ENCODE peak calls at places on chromosomes 6 and 20, in nine cellular contexts. One of them, this sample, is unnamed.

GRCh38 chr6:46816626-46817025 is 23.4 kb downstream of the MEP1A start:
- DNase-seq in heart left ventricle: no peak
- DNase-seq in body of pancreas: no peak
- DNase-seq in tibial nerve: no peak
- DNase-seq in thyroid gland: no peak
- DNase-seq in esophagus muscularis mucosa: no peak
- DNase-seq in stomach: no peak
- DNase-seq in ovary: no peak
- DNase-seq in breast epithelium: no peak
- DNase-seq in this sample: no peak

GRCh38 chr20:23096073-23096472 is 9.9 kb upstream of the CD93 start:
- DNase-seq in esophagus muscularis mucosa: no peak
- DNase-seq in thyroid gland: no peak
- DNase-seq in tibial nerve: no peak
- DNase-seq in heart left ventricle: no peak
- DNase-seq in breast epithelium: no peak
- DNase-seq in stomach: no peak
- DNase-seq in ovary: no peak
- DNase-seq in body of pancreas: no peak
- DNase-seq in this sample: no peak

GRCh38 chr6:38216451-38216850 is 396.9 kb downstream of the ZFAND3 start:
- DNase-seq in thyroid gland: no peak
- DNase-seq in stomach: no peak
- DNase-seq in ovary: no peak
- DNase-seq in esophagus muscularis mucosa: peak; percentile 21
- DNase-seq in heart left ventricle: no peak
- DNase-seq in body of pancreas: no peak
- DNase-seq in tibial nerve: no peak
- DNase-seq in breast epithelium: no peak
- DNase-seq in this sample: no peak

GRCh38 chr6:158488065-158488464 is 71.8 kb upstream of the TMEM181 start:
- DNase-seq in stomach: no peak
- DNase-seq in breast epithelium: no peak
- DNase-seq in esophagus muscularis mucosa: no peak
- DNase-seq in ovary: no peak
- DNase-seq in tibial nerve: no peak
- DNase-seq in heart left ventricle: no peak
- DNase-seq in body of pancreas: no peak
- DNase-seq in thyroid gland: no peak
- DNase-seq in this sample: no peak

GRCh38 chr6:8645212-8645611 is 209.9 kb upstream of the SLC35B3 start:
- DNase-seq in breast epithelium: no peak
- DNase-seq in ovary: no peak
- DNase-seq in thyroid gland: no peak
- DNase-seq in tibial nerve: no peak
- DNase-seq in heart left ventricle: no peak
- DNase-seq in stomach: no peak
- DNase-seq in body of pancreas: no peak
- DNase-seq in esophagus muscularis mucosa: no peak
- DNase-seq in this sample: no peak

GRCh38 chr6:35139924-35140524 is 1.1 kb downstream of the TCP11 start:
- DNase-seq in esophagus muscularis mucosa: no peak
- DNase-seq in heart left ventricle: no peak
- DNase-seq in thyroid gland: peak; percentile 38
- DNase-seq in breast epithelium: no peak
- DNase-seq in stomach: peak; percentile 35
- DNase-seq in body of pancreas: peak; percentile 56
- DNase-seq in tibial nerve: no peak
- DNase-seq in ovary: peak; percentile 71
- DNase-seq in this sample: peak; percentile 86

GRCh38 chr6:85449818-85450577 is at the start of gene NT5E:
- DNase-seq in tibial nerve: peak; percentile 70
- DNase-seq in thyroid gland: peak; percentile 86
- DNase-seq in esophagus muscularis mucosa: no peak
- DNase-seq in stomach: peak; percentile 79
- DNase-seq in ovary: peak; percentile 78
- DNase-seq in body of pancreas: peak; percentile 51
- DNase-seq in breast epithelium: no peak
- DNase-seq in heart left ventricle: peak; percentile 82
- DNase-seq in this sample: peak; percentile 21

GRCh38 chr6:150167479-150167873 is 24.6 kb downstream of the PPP1R14C start:
- DNase-seq in body of pancreas: no peak
- DNase-seq in stomach: no peak
- DNase-seq in thyroid gland: no peak
- DNase-seq in breast epithelium: no peak
- DNase-seq in esophagus muscularis mucosa: no peak
- DNase-seq in tibial nerve: no peak
- DNase-seq in ovary: no peak
- DNase-seq in heart left ventricle: no peak
- DNase-seq in this sample: no peak

GRCh38 chr20:5689451-5689850 is 60.8 kb upstream of the SHLD1 start:
- DNase-seq in body of pancreas: no peak
- DNase-seq in tibial nerve: no peak
- DNase-seq in ovary: no peak
- DNase-seq in stomach: no peak
- DNase-seq in heart left ventricle: no peak
- DNase-seq in thyroid gland: no peak
- DNase-seq in breast epithelium: no peak
- DNase-seq in esophagus muscularis mucosa: no peak
- DNase-seq in this sample: no peak

GRCh38 chr20:5688431-5688972 is 61.7 kb upstream of the SHLD1 start:
- DNase-seq in body of pancreas: no peak
- DNase-seq in thyroid gland: no peak
- DNase-seq in ovary: no peak
- DNase-seq in heart left ventricle: peak; percentile 62
- DNase-seq in tibial nerve: no peak
- DNase-seq in stomach: no peak
- DNase-seq in breast epithelium: peak; percentile 22
- DNase-seq in esophagus muscularis mucosa: no peak
- DNase-seq in this sample: no peak

GRCh38 chr20:5687884-5688283 is 62.3 kb upstream of the SHLD1 start:
- DNase-seq in tibial nerve: no peak
- DNase-seq in breast epithelium: no peak
- DNase-seq in thyroid gland: no peak
- DNase-seq in stomach: no peak
- DNase-seq in ovary: no peak
- DNase-seq in heart left ventricle: no peak
- DNase-seq in esophagus muscularis mucosa: no peak
- DNase-seq in body of pancreas: no peak
- DNase-seq in this sample: no peak

GRCh38 chr20:5696011-5696559 is 54.1 kb upstream of the SHLD1 start:
- DNase-seq in tibial nerve: no peak
- DNase-seq in heart left ventricle: no peak
- DNase-seq in stomach: peak; percentile 28
- DNase-seq in breast epithelium: no peak
- DNase-seq in ovary: no peak
- DNase-seq in body of pancreas: no peak
- DNase-seq in esophagus muscularis mucosa: no peak
- DNase-seq in thyroid gland: no peak
- DNase-seq in this sample: no peak

DNA sequence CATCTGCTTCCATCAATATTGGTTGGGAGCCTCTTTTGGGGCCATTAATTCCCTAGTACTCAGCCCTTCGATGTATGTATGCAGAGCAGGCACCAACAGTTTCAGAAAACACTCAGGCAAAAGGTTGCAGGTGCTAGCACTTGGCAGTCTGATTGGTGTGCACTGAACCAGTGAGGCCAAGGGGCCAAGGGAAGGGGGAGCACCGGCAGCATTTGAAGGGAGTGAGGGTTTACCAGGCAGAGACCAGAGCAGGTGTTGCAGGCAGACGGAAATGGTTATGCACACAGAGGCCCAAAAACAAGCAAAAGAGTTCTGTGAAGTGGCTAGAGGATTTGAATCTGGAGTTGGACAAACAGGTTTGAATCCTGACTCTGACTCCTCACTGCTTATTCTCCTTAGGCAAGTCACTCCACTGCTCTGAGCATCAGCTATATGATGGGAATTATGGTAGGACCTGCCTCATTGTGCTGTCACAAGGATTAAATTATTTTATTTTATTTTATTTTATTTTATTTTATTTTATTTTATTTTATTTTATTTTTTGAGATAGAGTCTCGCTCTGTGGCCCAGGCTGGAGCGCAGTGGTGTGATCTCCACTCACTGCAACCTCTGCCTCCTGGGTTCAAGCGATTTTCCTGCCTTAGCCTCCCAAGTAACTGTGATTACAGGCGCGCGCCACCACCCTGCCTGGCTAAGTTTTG is 58.1 kb upstream of the SHLD1 start:
- DNase-seq in stomach: no peak
- DNase-seq in body of pancreas: no peak
- DNase-seq in ovary: no peak
- DNase-seq in heart left ventricle: no peak
- DNase-seq in thyroid gland: no peak
- DNase-seq in esophagus muscularis mucosa: no peak
- DNase-seq in tibial nerve: no peak
- DNase-seq in breast epithelium: no peak
- DNase-seq in this sample: no peak
- TF ChIP-seq POLR2A in stomach: no peak
- TF ChIP-seq POLR2A in body of pancreas: no peak
- TF ChIP-seq POLR2A in ovary: no peak
- TF ChIP-seq POLR2A in heart left ventricle: no peak
- TF ChIP-seq POLR2A in thyroid gland: no peak
- TF ChIP-seq POLR2A in esophagus muscularis mucosa: no peak
- TF ChIP-seq POLR2A in tibial nerve: no peak
- TF ChIP-seq POLR2A in breast epithelium: no peak
- TF ChIP-seq POLR2A in this sample: no peak

GRCh38 chr20:38210741-38211140 is 45.7 kb upstream of the TGM2 start:
- DNase-seq in stomach: no peak
- DNase-seq in esophagus muscularis mucosa: no peak
- DNase-seq in breast epithelium: no peak
- DNase-seq in tibial nerve: no peak
- DNase-seq in body of pancreas: no peak
- DNase-seq in ovary: no peak
- DNase-seq in heart left ventricle: no peak
- DNase-seq in thyroid gland: no peak
- DNase-seq in this sample: no peak

GRCh38 chr20:38209054-38209675 is 44.1 kb upstream of the TGM2 start:
- DNase-seq in heart left ventricle: peak; percentile 77
- DNase-seq in esophagus muscularis mucosa: no peak
- DNase-seq in thyroid gland: no peak
- DNase-seq in body of pancreas: no peak
- DNase-seq in tibial nerve: no peak
- DNase-seq in breast epithelium: no peak
- DNase-seq in stomach: no peak
- DNase-seq in ovary: no peak
- DNase-seq in this sample: no peak

GRCh38 chr20:38208523-38208922 is 43.5 kb upstream of the TGM2 start:
- DNase-seq in esophagus muscularis mucosa: no peak
- DNase-seq in heart left ventricle: no peak
- DNase-seq in thyroid gland: no peak
- DNase-seq in stomach: no peak
- DNase-seq in ovary: no peak
- DNase-seq in tibial nerve: no peak
- DNase-seq in breast epithelium: no peak
- DNase-seq in body of pancreas: no peak
- DNase-seq in this sample: no peak

GRCh38 chr20:38211200-38212097 is 46.4 kb upstream of the TGM2 start:
- DNase-seq in stomach: no peak
- DNase-seq in esophagus muscularis mucosa: no peak
- DNase-seq in thyroid gland: no peak
- DNase-seq in body of pancreas: no peak
- DNase-seq in breast epithelium: no peak
- DNase-seq in tibial nerve: no peak
- DNase-seq in ovary: no peak
- DNase-seq in heart left ventricle: no peak
- DNase-seq in this sample: no peak

DNA sequence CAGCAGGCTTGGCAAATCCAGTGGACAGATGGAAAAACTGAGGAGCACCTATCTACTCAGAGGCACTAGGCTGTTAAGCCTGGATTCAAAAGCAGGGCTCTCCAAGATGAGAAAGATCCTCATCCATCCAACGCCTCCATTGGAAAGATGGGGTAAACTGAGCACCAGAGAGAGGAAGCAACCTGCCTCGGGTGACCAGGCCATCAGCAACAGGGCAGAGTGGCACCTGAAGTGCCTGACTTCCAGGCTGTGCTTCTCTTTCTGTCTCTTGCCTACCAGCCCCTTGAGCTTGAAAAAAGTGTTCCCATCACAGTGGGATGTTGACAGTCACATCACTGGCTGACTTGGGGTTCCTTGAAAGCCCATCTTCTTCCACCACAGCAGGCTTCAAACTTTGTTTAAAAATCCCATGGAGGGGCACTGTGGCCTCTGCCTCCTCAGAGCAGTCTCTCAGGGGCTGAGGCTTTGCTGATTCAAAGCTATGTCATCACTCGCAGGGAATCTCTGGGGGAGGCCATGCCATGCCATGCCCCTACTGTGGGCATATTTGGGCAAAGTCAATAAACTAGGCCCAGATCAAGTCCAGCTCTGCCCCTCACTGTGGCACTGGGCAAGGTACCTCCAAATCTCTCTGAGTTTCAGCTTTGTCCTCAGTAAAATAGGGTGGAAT is 44.8 kb upstream of the TGM2 start:
- DNase-seq in heart left ventricle: no peak
- DNase-seq in ovary: no peak
- DNase-seq in stomach: no peak
- DNase-seq in thyroid gland: no peak
- DNase-seq in tibial nerve: no peak
- DNase-seq in body of pancreas: no peak
- DNase-seq in breast epithelium: no peak
- DNase-seq in esophagus muscularis mucosa: no peak
- DNase-seq in this sample: no peak
- TF ChIP-seq POLR2A in heart left ventricle: no peak
- TF ChIP-seq POLR2A in ovary: no peak
- TF ChIP-seq POLR2A in stomach: no peak
- TF ChIP-seq POLR2A in thyroid gland: no peak
- TF ChIP-seq POLR2A in tibial nerve: no peak
- TF ChIP-seq POLR2A in body of pancreas: no peak
- TF ChIP-seq POLR2A in breast epithelium: no peak
- TF ChIP-seq POLR2A in esophagus muscularis mucosa: no peak
- TF ChIP-seq POLR2A in this sample: no peak

DNA sequence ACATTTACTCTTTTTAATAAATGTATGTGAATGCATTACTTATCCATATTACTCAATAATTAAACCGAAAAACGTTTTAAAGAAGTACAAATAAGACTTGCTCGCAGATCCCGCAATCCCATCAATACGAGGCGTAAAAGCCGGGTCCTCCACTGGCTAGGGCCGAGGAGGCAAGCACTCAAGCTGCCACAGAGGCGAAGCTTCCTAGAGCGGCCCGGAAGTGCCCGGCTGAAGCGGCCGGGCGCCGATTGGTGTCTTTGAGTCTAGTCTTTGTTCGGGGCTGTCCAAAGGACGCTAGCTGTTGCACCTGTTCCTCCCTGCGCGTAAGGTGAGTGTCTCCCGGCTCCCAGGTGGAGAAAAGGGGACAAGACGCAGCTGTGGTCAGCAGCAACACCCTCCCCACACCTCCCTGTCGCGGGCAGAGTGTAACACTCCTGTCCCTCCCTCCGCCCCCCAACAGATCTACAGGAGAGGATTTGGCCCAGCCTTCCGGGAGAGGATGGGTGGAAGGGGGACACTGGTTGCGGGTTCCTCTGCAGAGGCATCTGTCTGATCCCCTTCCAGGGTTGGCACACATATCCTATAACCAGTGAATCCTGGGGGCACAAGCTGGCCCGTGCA is at the start of gene ZSCAN16:
- DNase-seq in tibial nerve: peak; percentile 44
- DNase-seq in body of pancreas: peak; percentile 78
- DNase-seq in stomach: peak; percentile 84
- DNase-seq in esophagus muscularis mucosa: peak; percentile 93
- DNase-seq in ovary: peak; percentile 71
- DNase-seq in thyroid gland: peak; percentile 82
- DNase-seq in breast epithelium: peak; percentile 62
- DNase-seq in heart left ventricle: peak; percentile 91
- DNase-seq in this sample: peak; percentile 89
- TF ChIP-seq POLR2A in tibial nerve: no peak
- TF ChIP-seq POLR2A in body of pancreas: peak; percentile 60
- TF ChIP-seq POLR2A in stomach: no peak
- TF ChIP-seq POLR2A in esophagus muscularis mucosa: no peak
- TF ChIP-seq POLR2A in ovary: no peak
- TF ChIP-seq POLR2A in thyroid gland: no peak
- TF ChIP-seq POLR2A in breast epithelium: no peak
- TF ChIP-seq POLR2A in heart left ventricle: no peak
- TF ChIP-seq POLR2A in this sample: peak; percentile 91

DNA sequence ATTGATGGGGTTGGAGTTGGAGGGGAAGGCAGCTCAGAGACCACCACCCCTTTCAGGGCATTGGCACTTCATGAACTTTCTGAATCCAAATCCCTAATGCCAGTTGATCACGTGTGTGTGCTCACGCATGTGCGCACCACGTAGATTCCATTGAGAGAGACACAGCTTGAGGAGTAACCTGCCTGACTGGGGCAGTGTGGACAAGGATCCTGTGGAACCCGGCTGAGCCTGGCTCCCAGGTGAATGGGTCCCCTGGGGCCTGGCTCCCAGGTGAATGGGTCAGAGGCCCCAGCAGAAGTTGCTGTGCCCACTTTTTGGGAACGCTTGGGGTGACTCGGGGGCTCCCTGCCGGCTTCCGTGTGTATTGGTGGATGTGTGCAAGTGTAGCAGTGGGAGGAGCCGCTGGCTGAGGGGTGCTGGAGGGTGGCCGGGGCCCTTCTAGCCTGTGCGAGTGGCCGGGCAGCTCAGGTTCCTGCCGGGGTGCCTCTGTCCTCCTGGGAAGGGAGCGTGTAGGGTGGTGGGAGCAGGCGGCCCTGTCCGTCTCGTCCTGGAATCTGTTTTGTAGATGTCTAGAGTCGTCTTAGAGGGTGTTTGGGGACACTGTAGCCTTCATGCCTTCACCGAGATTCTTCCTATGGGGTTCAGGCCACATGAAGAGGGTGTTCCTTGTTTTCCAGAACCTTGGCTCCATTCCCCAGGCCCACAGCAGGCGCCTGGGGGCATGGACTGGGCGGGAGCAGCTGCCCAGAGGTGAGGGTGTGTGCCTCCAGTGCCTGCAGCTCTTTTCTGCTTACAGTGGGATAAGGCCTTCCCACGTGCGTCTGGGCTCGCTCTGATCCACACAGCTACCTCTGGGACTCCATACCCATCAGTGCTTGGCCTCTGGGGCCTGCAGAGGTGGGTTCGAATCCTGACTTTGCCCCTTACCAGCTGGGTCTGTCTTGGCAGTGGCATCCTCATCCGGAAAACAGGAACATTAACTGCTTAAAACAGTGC is 3.2 kb downstream of the RBM38 start:
- DNase-seq in body of pancreas: no peak
- DNase-seq in heart left ventricle: peak; percentile 60
- DNase-seq in stomach: no peak
- DNase-seq in tibial nerve: no peak
- DNase-seq in breast epithelium: no peak
- DNase-seq in ovary: no peak
- DNase-seq in thyroid gland: no peak
- DNase-seq in esophagus muscularis mucosa: no peak
- DNase-seq in this sample: no peak
- TF ChIP-seq POLR2A in body of pancreas: no peak
- TF ChIP-seq POLR2A in heart left ventricle: no peak
- TF ChIP-seq POLR2A in stomach: no peak
- TF ChIP-seq POLR2A in tibial nerve: no peak
- TF ChIP-seq POLR2A in breast epithelium: no peak
- TF ChIP-seq POLR2A in ovary: no peak
- TF ChIP-seq POLR2A in thyroid gland: no peak
- TF ChIP-seq POLR2A in esophagus muscularis mucosa: no peak
- TF ChIP-seq POLR2A in this sample: peak; percentile 14